ENCODE peak calls at places on chromosome 20, in seven cellular contexts. M is GM23338, A is GM13977, F is astrocyte of the spinal cord, H is BJ, T is H9, Z is hepatocyte. V is an unnamed sample.

GRCh38 chr20:3732327-3733118 is at the start of gene HSPA12B:
- DNase-seq in M (peak), A (no peak), F (no peak), H (no peak), T (peak), Z (peak), V (no peak)

GRCh38 chr20:24768226-24768625 is 180.8 kb upstream of the CST7 start:
- DNase-seq in M (no peak), A (no peak), F (peak), H (no peak), T (peak), Z (peak), V (no peak)

GRCh38 chr20:31565699-31566331 is 39.3 kb upstream of the ID1 start:
- DNase-seq in M (no peak), A (no peak), F (no peak), H (no peak), T (no peak), Z (no peak), V (no peak)

GRCh38 chr20:1321654-1321939 is 7.3 kb downstream of the SDCBP2 start:
- DNase-seq in M (no peak), A (no peak), F (no peak), H (no peak), T (no peak), Z (no peak), V (no peak)

GRCh38 chr20:22241609-22242008 is 342.8 kb downstream of the FOXA2 start:
- DNase-seq in M (no peak), A (no peak), F (no peak), H (no peak), T (no peak), Z (no peak), V (no peak)

GRCh38 chr20:45489083-45489531 is 19.6 kb downstream of the WFDC2 start:
- DNase-seq in M (peak), A (no peak), F (peak), H (no peak), T (no peak), Z (no peak), V (no peak)

GRCh38 chr20:46458891-46459750 is 52.7 kb upstream of the ELMO2 start:
- DNase-seq in M (peak), A (no peak), F (no peak), H (no peak), T (peak), Z (peak), V (no peak)

GRCh38 chr20:51961964-51962761 is 159.8 kb upstream of the SALL4 start:
- DNase-seq in M (no peak), A (no peak), F (no peak), H (no peak), T (no peak), Z (no peak), V (no peak)

GRCh38 chr20:45998337-45998736 is 10.4 kb upstream of the MMP9 start:
- DNase-seq in M (no peak), A (no peak), F (no peak), H (no peak), T (no peak), Z (no peak), V (no peak)

GRCh38 chr20:32354592-32355416 is 3.3 kb upstream of the ASXL1 start:
- DNase-seq in M (no peak), A (peak), F (peak), H (peak), T (no peak), Z (peak), V (no peak)

GRCh38 chr20:11364736-11365135 is 553.0 kb upstream of the BTBD3 start:
- DNase-seq in M (no peak), A (no peak), F (no peak), H (no peak), T (no peak), Z (no peak), V (no peak)

GRCh38 chr20:1783245-1783644 is 112.0 kb upstream of the SIRPA start:
- DNase-seq in M (no peak), A (no peak), F (no peak), H (no peak), T (no peak), Z (no peak), V (no peak)

DNA sequence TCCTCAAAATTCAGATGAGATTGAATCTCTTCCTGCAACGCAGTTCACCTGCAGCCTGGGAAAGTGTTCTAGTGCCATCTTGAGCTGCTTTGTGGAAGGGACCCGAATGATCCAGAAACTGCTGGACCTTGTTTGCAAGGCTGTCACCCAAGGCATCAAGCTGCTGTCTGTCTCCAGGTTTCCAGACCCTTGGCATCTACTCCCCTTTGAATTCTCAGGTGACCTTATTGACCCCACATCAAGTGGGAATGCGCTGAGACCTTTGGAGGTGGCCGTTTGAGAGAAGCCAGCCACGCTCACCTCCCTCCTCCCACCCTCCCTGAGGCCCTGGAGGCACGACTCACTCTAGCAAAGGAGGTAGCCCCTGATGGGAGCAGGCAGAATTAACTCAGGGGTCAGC is 112.5 kb downstream of the EDN3 start:
- DNase-seq in M (peak), A (no peak), F (no peak), H (no peak), T (peak), Z (peak), V (no peak)
- TF ChIP-seq CTCF in M (peak), A (no peak), F (no peak), H (no peak), T (peak), Z (peak), V (no peak)

DNA sequence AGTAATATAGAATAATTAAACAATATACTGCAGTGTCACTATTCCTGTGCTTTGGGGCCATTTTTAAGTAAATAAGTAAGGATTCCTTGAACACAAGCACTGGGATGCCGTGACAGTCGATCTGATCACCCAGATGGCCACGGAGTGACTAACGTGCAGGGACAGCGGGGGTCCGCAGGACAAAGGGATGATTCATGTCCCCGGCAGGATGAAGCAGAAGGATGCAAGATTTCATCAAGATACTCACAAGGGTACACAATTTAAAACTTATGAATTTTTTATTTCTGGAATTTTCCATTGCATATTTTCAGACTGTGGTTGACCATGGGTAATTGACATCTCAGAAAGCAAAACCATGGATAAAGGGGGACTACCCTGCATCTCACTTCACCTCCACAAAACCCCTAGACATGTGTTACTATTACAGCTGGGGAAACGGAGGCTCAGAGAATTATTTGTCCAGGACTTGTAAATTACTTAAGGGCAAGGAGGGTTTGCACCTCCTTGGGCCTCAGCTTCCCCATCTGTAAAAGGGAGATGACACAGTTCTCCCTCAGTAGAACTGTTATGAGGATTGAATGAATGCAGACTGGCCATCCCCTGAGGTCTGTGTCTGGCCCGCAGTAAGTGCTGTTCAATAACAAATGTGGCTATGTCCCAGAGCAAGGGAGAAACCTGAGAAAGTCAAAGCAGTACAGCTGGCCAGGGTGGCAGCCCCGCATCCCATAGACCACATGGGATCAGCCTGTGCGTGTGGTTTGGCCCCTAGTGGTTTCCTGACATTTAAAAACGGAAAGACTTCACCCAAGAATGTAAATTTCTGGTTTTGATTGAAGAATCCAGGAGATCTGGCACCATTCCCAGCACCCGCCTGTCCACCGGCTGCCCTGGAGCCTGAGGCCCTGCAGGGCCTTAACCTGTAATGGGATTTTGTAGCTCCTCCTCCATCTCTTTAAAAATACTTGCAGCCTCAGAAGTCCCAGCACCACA is 235.5 kb downstream of the BMP7 start:
- DNase-seq in M (no peak), A (no peak), F (peak), H (peak), T (no peak), Z (peak), V (no peak)
- TF ChIP-seq CTCF in M (no peak), A (no peak), F (no peak), H (no peak), T (no peak), Z (no peak), V (no peak)

GRCh38 chr20:57387463-57387862 is 3.7 kb upstream of the RBM38 start:
- DNase-seq in M (no peak), A (no peak), F (no peak), H (no peak), T (no peak), Z (no peak), V (no peak)

GRCh38 chr20:57390604-57391438 is at the start of gene RBM38:
- DNase-seq in M (peak), A (peak), F (peak), H (no peak), T (peak), Z (peak), V (peak)

GRCh38 chr20:57387945-57388351 is 3.2 kb upstream of the RBM38 start:
- DNase-seq in M (no peak), A (no peak), F (no peak), H (no peak), T (no peak), Z (no peak), V (no peak)

GRCh38 chr20:57389695-57390603 is 1.2 kb upstream of the RBM38 start:
- DNase-seq in M (peak), A (peak), F (no peak), H (no peak), T (peak), Z (no peak), V (peak)

DNA sequence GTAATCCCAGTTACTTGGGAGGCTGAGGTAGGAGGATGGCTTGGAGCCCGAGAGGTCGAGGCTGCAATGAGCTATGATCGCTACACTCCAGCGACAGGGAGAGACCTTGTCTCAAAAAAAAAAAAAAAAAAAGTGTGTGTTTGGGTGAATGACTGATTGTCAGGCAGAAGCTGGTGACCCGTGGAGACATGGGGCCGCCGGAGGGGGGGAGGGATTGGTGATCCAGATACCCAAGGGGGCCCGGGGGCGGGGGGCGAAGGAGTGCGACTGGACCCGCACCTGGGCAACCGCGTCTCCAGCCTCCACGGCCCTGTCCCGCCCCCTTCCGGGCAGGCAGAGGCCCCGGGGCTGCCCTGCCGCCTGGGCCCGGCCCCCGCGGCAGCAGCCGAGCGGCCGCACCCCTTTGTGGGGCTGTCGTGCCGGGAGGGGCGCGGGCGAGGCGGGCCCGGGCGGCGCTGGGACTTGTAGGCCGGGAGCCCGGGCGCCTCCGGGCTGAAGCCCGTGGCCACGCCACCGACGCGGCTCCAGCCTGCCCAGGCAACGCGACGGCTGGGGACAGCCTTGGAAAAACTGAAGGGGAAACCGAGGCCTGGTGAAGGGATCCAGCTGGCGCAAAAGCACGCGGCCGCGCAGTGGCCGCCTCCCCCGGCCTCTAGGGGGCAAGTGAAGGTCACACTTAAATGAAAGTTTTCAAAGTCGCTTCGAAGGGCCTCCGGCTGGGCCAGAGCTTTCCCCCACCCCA is 2.1 kb upstream of the RBM38 start:
- DNase-seq in M (peak), A (peak), F (peak), H (peak), T (peak), Z (peak), V (peak)
- TF ChIP-seq CTCF in M (peak), A (peak), F (peak), H (peak), T (peak), Z (peak), V (peak)

DNA sequence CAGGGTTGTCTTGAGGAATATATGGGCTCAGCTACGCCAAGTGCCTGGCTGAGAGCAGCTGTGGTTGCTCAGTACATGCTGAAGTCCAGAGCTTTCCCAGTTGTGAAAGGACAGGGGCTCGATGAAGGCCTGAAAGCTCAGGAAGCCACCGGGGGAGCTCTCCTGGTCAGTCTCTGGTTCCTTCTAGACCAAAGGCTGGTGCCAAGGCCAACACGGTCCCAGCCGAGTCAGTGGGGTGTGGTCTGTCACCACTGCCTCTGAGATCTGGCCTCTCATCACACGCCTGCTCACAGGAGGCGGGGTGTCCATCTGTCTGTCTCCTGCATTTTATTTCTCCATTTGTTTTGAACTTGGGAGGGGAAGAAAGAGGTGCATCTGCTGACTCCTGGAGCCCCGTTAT is 4.9 kb upstream of the FAM83C start:
- DNase-seq in M (peak), A (no peak), F (no peak), H (no peak), T (peak), Z (peak), V (no peak)
- TF ChIP-seq CTCF in M (peak), A (no peak), F (peak), H (no peak), T (no peak), Z (no peak), V (no peak)

GRCh38 chr20:59151391-59151790 is 12.2 kb upstream of the ZNF831 start:
- DNase-seq in M (no peak), A (no peak), F (no peak), H (no peak), T (no peak), Z (no peak), V (no peak)
- TF ChIP-seq CTCF in M (no peak), A (no peak), F (no peak), H (no peak), T (no peak), Z (no peak), V (no peak)

V was measured in GM13976.